ENCODE peak calls at places on chromosomes 12 and 14, in seven cellular contexts. F is activated naive CD8-positive, alpha-beta T cell treated with anti-CD3 and anti-CD28 coated beads, Interleukin-2, amount 10 ng/mL, durations not matched to agents 7 days and 5 days; P is bronchial epithelial cell; M is CD4-positive, alpha-beta T cell; J is GM12865; V is activated T-helper 2 cell treated with anti-CD3 and anti-CD28 coated beads, Interferon-gamma antibody, Interleukin-2, Interleukin-4, amounts not matched to agents 10 μg/mL and 5 μg/mL and 100 μg/mL, durations not matched to agents 14 hours and 24 hours and 36 hours; Y is GM03348. S is an unnamed sample.

GRCh38 chr12:114869091-114869834 is 185.3 kb upstream of the TBX3 start:
- DNase-seq in V (no peak), F (no peak), M (no peak), P (no peak), Y (peak; percentile 74), J (no peak), S (no peak)

GRCh38 chr12:30088259-30088995 is 304.7 kb upstream of the TMTC1 start:
- DNase-seq in Y (no peak), V (no peak), J (no peak), F (no peak), M (no peak), P (no peak), S (peak; percentile 23)

GRCh38 chr14:79248771-79249170 is 962.5 kb downstream of the DIO2 start:
- DNase-seq in P (no peak), V (no peak), F (no peak), J (no peak), Y (no peak), M (no peak), S (peak; percentile 3)

GRCh38 chr14:82075566-82075965 is 541.9 kb upstream of the SEL1L start:
- DNase-seq in Y (no peak), V (no peak), P (peak; percentile 13), F (peak; percentile 33), M (no peak), J (peak; percentile 17), S (peak; percentile 18)

GRCh38 chr14:20657216-20658211 is 16.0 kb upstream of the OR6S1 start:
- DNase-seq in F (no peak), P (peak; percentile 76), J (peak; percentile 48), M (peak; percentile 30), Y (no peak), V (no peak), S (no peak)

GRCh38 chr12:24565300-24565699 is 383.6 kb downstream of the BCAT1 start:
- DNase-seq in J (no peak), P (no peak), M (no peak), F (no peak), V (no peak), Y (no peak), S (no peak)

GRCh38 chr12:103301642-103302620 is 193.8 kb downstream of the C12orf42 start:
- DNase-seq in V (no peak), Y (no peak), F (no peak), J (no peak), M (no peak), P (no peak), S (no peak)

GRCh38 chr14:85276829-85277228 is 253.1 kb upstream of the FLRT2 start:
- DNase-seq in Y (no peak), P (no peak), F (no peak), V (no peak), J (no peak), M (no peak), S (peak; percentile 14)

GRCh38 chr12:14768823-14769405 is 34.4 kb downstream of the WBP11 start:
- DNase-seq in V (no peak), F (no peak), J (peak; percentile 76), M (peak; percentile 28), P (peak; percentile 66), Y (peak; percentile 6), S (no peak)

GRCh38 chr14:68894802-68895201 is 84.3 kb downstream of the ACTN1 start:
- DNase-seq in M (no peak), Y (peak; percentile 33), F (no peak), P (peak; percentile 76), J (no peak), V (no peak), S (no peak)

GRCh38 chr14:104800600-104801283 is at the start of gene ZBTB42:
- DNase-seq in Y (no peak), F (peak; percentile 80), J (peak; percentile 67), V (peak; percentile 77), M (peak; percentile 70), P (peak; percentile 62), S (no peak)

GRCh38 chr12:22529281-22530060 is 14.9 kb downstream of the C2CD5 start:
- DNase-seq in M (no peak), F (no peak), V (no peak), J (peak; percentile 29), P (peak; percentile 71), Y (peak; percentile 23), S (peak; percentile 9)

GRCh38 chr14:94961761-94962575 is 192.1 kb upstream of the GSC start:
- DNase-seq in M (no peak), V (no peak), F (no peak), Y (no peak), J (no peak), P (no peak), S (no peak)

GRCh38 chr14:97838986-97839385 is 1041.8 kb downstream of the VRK1 start:
- DNase-seq in Y (no peak), F (no peak), M (no peak), P (no peak), J (no peak), V (no peak), S (no peak)